ENCODE peak calls at places on chromosomes 11 and 22, in ten cellular contexts. S is tibial nerve, M is adrenal gland, R is Peyer's patch, P is thyroid gland, H is IMR-90, W is ovary, A is transverse colon, X is uterus, Q is K562. C is an unnamed sample.

GRCh38 chr11:3879967-3880542 is 24.6 kb downstream of the STIM1 start:
- DNase-seq in M (no peak), H (no peak), W (no peak), S (no peak), A (no peak), X (no peak), R (no peak), P (no peak), Q (no peak), C (peak; percentile 49)

GRCh38 chr11:131867457-131868257 is 497.2 kb downstream of the NTM start:
- DNase-seq in P (peak; percentile 81), X (peak; percentile 19), Q (no peak), R (peak; percentile 53), A (peak; percentile 47), S (peak; percentile 58), M (peak; percentile 60), W (no peak), H (peak; percentile 89), C (peak; percentile 66)

GRCh38 chr11:74937696-74938475 is 11.0 kb downstream of the XRRA1 start:
- DNase-seq in P (no peak), X (no peak), H (peak; percentile 64), R (no peak), A (no peak), W (no peak), M (no peak), Q (no peak), S (no peak), C (no peak)

GRCh38 chr11:92226331-92227232 is 2.0 kb downstream of the FAT3 start:
- DNase-seq in H (no peak), R (no peak), P (no peak), M (no peak), A (no peak), Q (no peak), S (no peak), W (no peak), X (no peak), C (peak; percentile 8)

GRCh38 chr11:132523929-132524328 is 1008.4 kb downstream of the OPCML start:
- DNase-seq in A (no peak), M (no peak), W (no peak), R (no peak), X (no peak), H (no peak), Q (no peak), S (no peak), P (no peak), C (no peak)

GRCh38 chr22:27620367-27621154 is 181.0 kb downstream of the MN1 start:
- DNase-seq in P (no peak), M (no peak), X (no peak), A (no peak), R (no peak), H (no peak), W (no peak), S (no peak), Q (no peak), C (no peak)

GRCh38 chr11:117690484-117691205 is 106.4 kb downstream of the DSCAML1 start:
- DNase-seq in R (no peak), P (no peak), A (no peak), H (no peak), W (no peak), X (no peak), S (no peak), M (no peak), Q (no peak), C (no peak)

GRCh38 chr22:20956258-20957117 is 10.6 kb upstream of the AIFM3 start:
- DNase-seq in A (peak; percentile 87), W (no peak), H (peak; percentile 25), X (no peak), Q (no peak), S (no peak), M (peak; percentile 35), R (peak; percentile 83), P (peak; percentile 18), C (peak; percentile 43)

GRCh38 chr11:45895553-45896259 is 10.3 kb downstream of the MAPK8IP1 start:
- DNase-seq in H (no peak), Q (no peak), M (no peak), A (no peak), X (no peak), W (no peak), P (no peak), S (no peak), R (no peak), C (no peak)

GRCh38 chr11:122917311-122917710 is 34.8 kb downstream of the JHY start:
- DNase-seq in H (peak; percentile 32), Q (no peak), R (no peak), M (no peak), S (no peak), A (no peak), P (peak; percentile 93), W (peak; percentile 12), X (peak; percentile 59), C (no peak)

GRCh38 chr11:46159694-46160093 is 38.4 kb upstream of the PHF21A start:
- DNase-seq in Q (no peak), A (peak; percentile 23), P (no peak), W (no peak), M (no peak), S (no peak), H (no peak), R (no peak), X (no peak), C (no peak)

GRCh38 chr22:39306456-39307361 is 12.7 kb downstream of the RPL3 start:
- DNase-seq in X (no peak), Q (peak; percentile 60), W (no peak), S (no peak), P (no peak), R (no peak), H (no peak), M (peak; percentile 45), A (peak; percentile 45), C (peak; percentile 75)

GRCh38 chr22:40028098-40028425 is 33.3 kb downstream of the FAM83F start:
- DNase-seq in S (no peak), W (no peak), X (no peak), M (no peak), H (no peak), R (peak; percentile 41), Q (no peak), P (peak; percentile 89), A (no peak), C (no peak)

GRCh38 chr11:3182462-3182852 is 17.3 kb upstream of the OSBPL5 start:
- DNase-seq in A (no peak), W (no peak), H (no peak), S (no peak), P (no peak), R (peak; percentile 18), M (no peak), X (no peak), Q (no peak), C (no peak)

GRCh38 chr22:19565921-19566598 is 41.9 kb upstream of the CLDN5 start:
- DNase-seq in H (no peak), W (no peak), S (no peak), Q (no peak), R (no peak), P (no peak), M (no peak), A (no peak), X (peak; percentile 30), C (no peak)

GRCh38 chr11:44608654-44609027 is 43.2 kb downstream of the CD82 start:
- DNase-seq in A (no peak), R (no peak), P (no peak), M (no peak), Q (no peak), H (no peak), X (no peak), W (no peak), S (no peak), C (no peak)

GRCh38 chr11:126544311-126545056 is 189.0 kb downstream of the ST3GAL4 start:
- DNase-seq in M (peak; percentile 68), S (no peak), A (peak; percentile 9), W (no peak), Q (no peak), P (no peak), H (peak; percentile 57), X (peak; percentile 39), R (no peak), C (peak; percentile 10)

GRCh38 chr11:31834237-31834636 is 23.1 kb upstream of the PAX6 start:
- DNase-seq in X (no peak), S (no peak), A (no peak), R (no peak), W (no peak), Q (no peak), P (no peak), H (no peak), M (no peak), C (no peak)

GRCh38 chr22:50326959-50327710 is at the start of gene DENND6B:
- DNase-seq in P (peak; percentile 79), W (peak; percentile 76), H (peak; percentile 69), M (peak; percentile 76), S (peak; percentile 68), R (peak; percentile 89), A (peak; percentile 83), Q (peak; percentile 77), X (peak; percentile 69), C (peak; percentile 89)
- TF ChIP-seq POLR2A in P (no peak), W (peak; percentile 74), H (peak; percentile 67), M (peak; percentile 36), S (peak; percentile 20), R (peak; percentile 59), A (peak; percentile 67), Q (peak; percentile 72), X (peak; percentile 68), C (peak; percentile 81)

DNA sequence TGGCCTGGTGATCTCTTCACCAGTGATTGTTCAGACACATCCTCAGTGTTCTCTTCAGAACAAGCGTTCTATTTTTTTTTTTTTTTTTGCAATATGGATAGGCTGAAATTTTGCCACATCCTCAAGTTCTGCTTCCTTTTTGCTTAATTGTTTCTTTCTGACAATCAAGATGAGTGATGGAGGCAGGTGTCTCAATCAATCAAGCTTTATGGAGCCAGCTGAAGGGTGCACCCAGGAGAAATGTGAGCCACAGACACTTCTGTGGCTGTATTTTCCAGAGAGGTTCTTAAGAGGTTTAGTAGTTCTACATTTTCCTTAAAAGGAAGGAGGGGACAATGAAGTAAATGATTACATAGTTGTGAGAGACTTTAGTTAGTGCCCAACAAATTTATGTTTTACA is 43.9 kb upstream of the ASPHD2 start:
- DNase-seq in W (no peak), Q (no peak), X (no peak), M (no peak), A (no peak), R (no peak), S (no peak), P (no peak), H (no peak), C (no peak)
- H3K27me3 ChIP-seq in W (no peaks in the 10 kb centered on the region), Q (peaks cover 5% of the 10 kb centered on the region), X (no peaks in the 10 kb centered on the region), M (peaks cover 8% of the 10 kb centered on the region), A (peaks cover 32% of the 10 kb centered on the region), R (no peaks in the 10 kb centered on the region), S (no peaks in the 10 kb centered on the region), P (no peaks in the 10 kb centered on the region), H (peaks cover 15% of the 10 kb centered on the region), C (no peaks in the 10 kb centered on the region)

GRCh38 chr11:64230209-64230984 is at the start of gene DNAJC4:
- DNase-seq in M (peak; percentile 94), H (peak; percentile 81), X (peak; percentile 95), R (peak; percentile 95), P (peak; percentile 96), A (peak; percentile 96), S (peak; percentile 90), Q (peak; percentile 79), W (peak; percentile 92), C (peak; percentile 93)
- TF ChIP-seq POLR2A in M (peak; percentile 23), H (no peak), X (peak; percentile 67), R (peak; percentile 52), P (no peak), A (peak; percentile 64), S (peak; percentile 37), Q (peak; percentile 77), W (peak; percentile 59), C (peak; percentile 67)

DNA sequence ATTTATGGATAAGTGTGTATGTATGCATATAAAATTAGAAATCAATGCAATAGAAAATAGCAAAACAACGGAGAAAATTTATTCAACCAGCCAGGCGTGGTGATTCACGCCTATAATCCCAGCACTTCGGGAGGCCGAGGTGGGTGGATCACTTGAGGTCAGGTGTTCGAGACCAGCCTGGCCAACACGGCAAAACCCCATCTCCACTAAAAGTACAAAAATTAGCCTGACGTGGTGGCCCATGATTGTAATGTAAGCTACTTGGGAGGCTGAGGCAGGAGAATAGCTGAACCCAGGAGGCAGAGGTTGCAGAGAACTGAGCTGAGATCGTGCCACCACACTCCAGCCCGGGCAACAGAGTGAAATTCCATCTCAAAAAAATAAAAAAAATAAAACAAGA is 5.5 kb downstream of the KRTAP5-6 start:
- DNase-seq in H (no peak), X (no peak), S (no peak), Q (no peak), P (no peak), A (no peak), W (no peak), R (no peak), M (no peak), C (no peak)
- H3K27me3 ChIP-seq in H (peaks cover 51% of the 10 kb centered on the region), X (no peaks in the 10 kb centered on the region), S (no peaks in the 10 kb centered on the region), Q (peaks cover 37% of the 10 kb centered on the region), P (no peaks in the 10 kb centered on the region), A (peaks cover 52% of the 10 kb centered on the region), W (no peaks in the 10 kb centered on the region), R (no peaks in the 10 kb centered on the region), M (no peaks in the 10 kb centered on the region), C (no peaks in the 10 kb centered on the region)